ENCODE peak calls at places on chromosomes 12 and 14, in four cellular contexts. P, F, N and Z are unnamed samples.
A peak's percentile ranks its signal among the peaks of the same experiment; 100 is the strongest.

GRCh38 chr14:59020382-59020781 is 168.1 kb upstream of the DAAM1 start:
- DNase-seq in P (peak; percentile 38), F (no peak), N (no peak), Z (peak; percentile 20)

GRCh38 chr12:108302034-108302433 is 37.1 kb downstream of the CMKLR1 start:
- DNase-seq in F (no peak), P (peak; percentile 22), N (no peak), Z (no peak)

GRCh38 chr14:60002819-60003492 is 83.0 kb downstream of the LRRC9 start:
- DNase-seq in F (no peak), P (no peak), N (no peak), Z (peak; percentile 39)

GRCh38 chr14:73785336-73785833 is 66.2 kb upstream of the PTGR2 start:
- DNase-seq in P (no peak), N (peak; percentile 53), F (no peak), Z (no peak)

GRCh38 chr14:76034566-76034965 is 49.0 kb downstream of the IFT43 start:
- DNase-seq in N (no peak), P (no peak), F (no peak), Z (no peak)

GRCh38 chr12:11705010-11705409 is 55.5 kb downstream of the ETV6 start:
- DNase-seq in F (peak; percentile 23), P (peak; percentile 52), N (no peak), Z (no peak)

GRCh38 chr12:109740694-109741245 is 27.1 kb downstream of the FAM222A start:
- DNase-seq in P (no peak), F (no peak), N (no peak), Z (peak; percentile 10)

GRCh38 chr14:55359307-55359706 is 52.3 kb downstream of the ATG14 start:
- DNase-seq in N (no peak), P (no peak), F (no peak), Z (no peak)

GRCh38 chr14:102954081-102954789 is 31.8 kb downstream of the AMN start:
- DNase-seq in N (no peak), F (no peak), P (no peak), Z (no peak)

GRCh38 chr12:9736931-9737705 is 4.2 kb upstream of the CLECL1 start:
- DNase-seq in N (no peak), F (no peak), P (no peak), Z (no peak)

GRCh38 chr14:31189346-31190219 is 18.0 kb downstream of the HECTD1 start:
- DNase-seq in F (no peak), N (no peak), P (no peak), Z (no peak)

GRCh38 chr12:53758081-53758769 is 6.4 kb upstream of the CISTR start:
- DNase-seq in P (no peak), N (no peak), F (no peak), Z (no peak)

GRCh38 chr12:106152334-106152733 is 13.6 kb upstream of the NUAK1 start:
- DNase-seq in N (no peak), P (no peak), F (no peak), Z (no peak)

GRCh38 chr12:3251067-3251466 is 173.9 kb downstream of the TSPAN9 start:
- DNase-seq in F (no peak), P (no peak), N (no peak), Z (no peak)
- TF ChIP-seq CTCF in F (no peak), P (no peak), N (no peak), Z (no peak)

GRCh38 chr12:89962648-89963047 is 254.0 kb upstream of the ATP2B1 start:
- DNase-seq in N (no peak), F (no peak), P (peak; percentile 50), Z (no peak)
- TF ChIP-seq CTCF in N (no peak), F (no peak), P (no peak), Z (no peak)

DNA sequence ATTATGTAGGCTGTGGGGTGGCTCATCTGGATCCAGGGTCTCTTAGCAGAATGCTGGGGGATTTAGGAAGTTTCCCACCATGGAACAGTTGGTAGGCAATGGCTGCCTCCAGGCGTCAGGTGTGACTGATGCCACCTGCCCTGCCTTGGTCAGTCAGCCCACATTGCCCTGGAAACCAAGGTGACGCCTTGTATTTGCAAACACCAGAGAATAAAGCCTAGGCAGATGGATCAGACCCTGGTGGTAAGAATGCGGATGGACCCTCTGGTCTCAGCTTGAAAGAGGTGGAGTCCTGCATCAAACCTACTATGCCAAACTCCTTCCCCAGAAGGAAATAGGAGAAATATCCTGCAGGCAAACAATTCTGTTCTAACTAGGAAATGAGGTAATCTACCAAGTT is 38.2 kb downstream of the NCKAP5L start:
- DNase-seq in F (no peak), P (no peak), N (no peak), Z (no peak)
- TF ChIP-seq CTCF in F (no peak), P (no peak), N (peak; percentile 13), Z (no peak)

GRCh38 chr12:52243774-52244614 is 11.0 kb downstream of the KRT7 start:
- DNase-seq in P (peak; percentile 85), F (peak; percentile 56), N (peak; percentile 92), Z (no peak)
- TF ChIP-seq CTCF in P (no peak), F (no peak), N (no peak), Z (no peak)

GRCh38 chr14:96584199-96584906 is 82.2 kb downstream of the PAPOLA start:
- DNase-seq in F (no peak), N (no peak), P (peak; percentile 70), Z (peak; percentile 84)
- TF ChIP-seq CTCF in F (no peak), N (no peak), P (peak; percentile 38), Z (peak; percentile 70)

DNA sequence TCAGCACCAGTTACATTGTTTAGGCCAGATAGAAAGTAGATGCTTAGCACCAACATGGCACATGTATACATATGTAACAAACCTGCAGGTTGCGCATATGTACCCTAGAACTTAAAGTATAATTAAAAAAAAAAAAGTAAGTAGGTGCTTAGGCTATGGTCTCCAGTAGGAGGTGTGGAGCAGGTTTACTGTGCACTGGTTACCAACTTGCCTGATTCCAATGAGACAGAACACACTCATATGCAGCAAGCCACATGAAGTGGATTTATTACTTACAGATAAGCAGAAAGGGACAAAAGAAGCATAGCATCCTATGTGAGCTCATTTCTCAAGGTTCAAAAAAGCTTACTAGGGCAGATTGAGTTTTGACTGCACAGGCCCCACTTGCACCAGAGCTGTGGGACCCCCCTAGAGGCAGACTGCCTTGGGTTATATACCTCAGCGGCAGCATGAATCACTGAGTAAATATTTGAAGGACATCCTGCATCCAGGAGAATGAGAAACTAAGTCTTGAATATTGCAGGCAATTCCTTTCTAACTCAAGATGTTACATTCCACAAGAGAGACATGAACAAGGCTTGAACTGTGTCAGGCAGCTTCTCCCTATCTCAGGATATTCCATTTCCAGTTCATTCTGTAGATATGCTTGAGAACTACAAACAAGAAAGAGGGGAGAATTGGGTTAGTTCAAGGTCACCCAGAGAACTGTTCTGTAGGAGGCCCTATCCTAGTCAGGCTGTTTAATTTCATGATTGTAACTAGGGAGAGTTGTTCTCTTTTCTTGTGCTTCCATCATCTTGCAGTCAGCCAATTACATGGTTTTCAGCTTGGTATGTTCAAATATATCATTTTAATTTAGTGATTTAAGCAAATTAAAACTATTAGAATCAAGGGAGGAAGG is 30.1 kb downstream of the LRFN5 start:
- DNase-seq in F (no peak), P (no peak), N (no peak), Z (no peak)
- TF ChIP-seq CTCF in F (no peak), P (no peak), N (no peak), Z (no peak)